ENCODE peak calls at places on chromosomes 11 and 22, in seven cellular contexts. I, Q, P, T, K, E and Y are unnamed samples.

GRCh38 chr11:3894128-3894731 is 38.8 kb downstream of the STIM1 start:
- DNase-seq in I (no peak), Q (no peak), P (no peak), T (no peak), K (peak; percentile 99), E (peak; percentile 50), Y (peak; percentile 69)

GRCh38 chr11:112470355-112470754 is 209.7 kb upstream of the PLET1 start:
- DNase-seq in I (no peak), Q (no peak), P (no peak), T (no peak), K (no peak), E (no peak), Y (no peak)

GRCh38 chr11:71542856-71543743 is 5.1 kb upstream of the KRTAP5-9 start:
- DNase-seq in I (no peak), Q (no peak), P (no peak), T (no peak), K (peak; percentile 73), E (no peak), Y (no peak)

GRCh38 chr11:122137081-122137793 is 21.2 kb upstream of the BLID start:
- DNase-seq in I (no peak), Q (no peak), P (peak; percentile 67), T (no peak), K (no peak), E (no peak), Y (no peak)

GRCh38 chr11:2902784-2903671 is 17.5 kb upstream of the CDKN1C start:
- DNase-seq in I (peak; percentile 61), Q (no peak), P (no peak), T (peak; percentile 77), K (no peak), E (no peak), Y (no peak)

GRCh38 chr11:12281571-12282478 is 95.5 kb upstream of the PARVA start:
- DNase-seq in I (peak; percentile 82), Q (peak; percentile 81), P (peak; percentile 86), T (peak; percentile 90), K (peak; percentile 75), E (peak; percentile 84), Y (peak; percentile 81)

GRCh38 chr11:8230921-8231847 is 32.5 kb downstream of the LMO1 start:
- DNase-seq in I (no peak), Q (no peak), P (no peak), T (no peak), K (no peak), E (no peak), Y (no peak)

GRCh38 chr11:134276396-134277175 is 407 bp downstream of the GLB1L3 start:
- DNase-seq in I (no peak), Q (peak; percentile 58), P (no peak), T (no peak), K (no peak), E (no peak), Y (no peak)

GRCh38 chr11:79439893-79440450 is 858 bp downstream of the TENM4 start:
- DNase-seq in I (no peak), Q (peak; percentile 55), P (no peak), T (peak; percentile 19), K (no peak), E (peak; percentile 23), Y (peak; percentile 57)

GRCh38 chr11:122248130-122248529 is 132.1 kb upstream of the BLID start:
- DNase-seq in I (no peak), Q (no peak), P (no peak), T (no peak), K (no peak), E (no peak), Y (peak; percentile 50)

GRCh38 chr11:134786636-134787035 is 374.6 kb upstream of the B3GAT1 start:
- DNase-seq in I (no peak), Q (no peak), P (no peak), T (no peak), K (no peak), E (no peak), Y (no peak)

DNA sequence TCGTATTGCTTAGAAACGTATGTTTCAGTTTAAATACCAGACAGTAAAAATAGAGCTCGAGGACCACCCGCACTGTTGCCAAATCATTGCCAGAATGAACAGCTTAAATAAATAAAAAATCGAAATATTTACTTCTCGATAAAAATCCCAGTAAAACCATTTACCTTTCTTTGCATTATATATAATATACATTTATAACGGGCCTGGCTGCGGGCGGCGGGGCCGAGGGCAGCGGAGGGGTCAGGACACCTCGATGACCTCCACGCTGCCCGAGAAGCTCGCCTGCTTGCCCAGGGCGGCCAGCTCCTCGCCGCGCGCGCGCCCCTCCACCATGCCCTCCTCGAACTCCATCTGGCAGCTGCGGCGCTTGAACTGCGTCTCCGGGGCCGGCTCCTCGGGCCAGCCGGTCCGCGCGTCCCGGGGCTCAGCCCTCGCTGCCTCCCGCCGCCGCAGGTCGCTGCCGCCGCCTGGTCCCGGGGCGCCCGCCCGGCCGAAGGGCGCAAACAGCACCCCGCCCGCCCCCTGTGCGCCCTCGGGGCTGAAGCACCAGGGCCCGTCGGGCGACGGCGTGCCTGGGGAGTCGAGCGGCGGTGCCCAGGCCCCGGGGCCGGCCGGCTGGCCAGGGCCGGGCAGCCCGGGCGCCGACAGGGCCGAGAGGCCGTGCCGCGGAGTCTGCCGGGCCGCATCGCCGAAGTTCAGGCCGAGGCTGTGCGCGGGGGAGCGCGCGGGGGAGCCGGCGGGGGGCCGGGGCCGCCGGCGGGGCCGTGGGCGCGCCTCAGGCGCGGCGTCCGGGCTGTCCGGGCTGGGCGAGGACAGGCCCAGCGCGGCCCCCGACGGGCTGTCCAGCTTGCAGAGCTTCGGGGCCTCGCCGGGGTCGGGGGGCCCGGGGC is 15.5 kb downstream of the DUSP8 start:
- DNase-seq in I (no peak), Q (peak; percentile 36), P (no peak), T (no peak), K (no peak), E (no peak), Y (peak; percentile 49)
- TF ChIP-seq CTCF in I (no peak), Q (no peak), P (no peak), T (no peak), K (no peak), E (no peak), Y (no peak)

DNA sequence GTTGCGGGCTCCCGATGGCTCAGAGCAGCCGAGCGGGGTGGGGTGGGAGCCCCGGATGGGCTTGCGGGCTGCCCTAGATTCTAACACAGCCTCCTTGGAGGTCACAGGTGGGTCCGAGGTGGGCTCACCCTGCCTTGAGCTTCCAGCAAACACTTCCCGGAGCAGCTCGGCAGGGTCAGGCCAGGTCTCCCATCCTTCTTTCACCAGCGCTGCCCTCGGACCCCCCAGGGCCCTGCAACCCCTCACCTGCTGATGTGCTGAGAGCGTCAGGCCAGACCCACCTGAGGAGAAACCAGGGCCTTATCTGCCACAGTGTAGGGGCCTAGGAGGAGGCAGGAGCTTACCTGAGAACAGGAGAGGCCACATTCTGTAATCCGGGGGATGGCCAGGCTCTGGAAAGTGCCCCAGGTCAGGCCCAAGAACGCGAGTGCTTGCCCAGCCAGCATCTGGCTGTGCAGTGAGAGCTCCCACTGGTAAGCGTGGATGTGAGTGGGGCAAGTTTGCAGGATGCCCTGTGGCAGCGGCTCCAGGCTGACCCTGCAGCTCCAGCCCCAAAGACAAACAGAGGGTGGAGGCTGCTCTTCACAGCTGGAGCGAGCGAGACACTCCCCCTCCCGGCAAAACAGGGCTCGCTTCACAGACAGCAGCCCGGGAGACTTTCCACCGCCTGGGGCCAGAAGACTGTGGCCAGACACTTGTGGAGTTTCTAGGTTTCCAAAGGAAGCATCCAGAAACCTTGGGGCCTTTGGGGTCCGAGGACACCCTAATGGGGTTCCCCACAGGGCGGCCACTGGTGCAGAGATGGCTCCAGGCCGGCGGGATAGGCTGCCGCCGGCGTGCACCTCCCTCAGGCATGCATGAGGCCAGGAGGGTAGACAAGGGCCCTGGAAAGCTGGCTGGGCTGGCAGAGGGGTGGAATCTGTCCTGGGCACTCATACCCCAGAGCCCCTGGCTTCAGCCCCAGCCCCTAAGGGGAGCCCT is at the start of gene IL17REL:
- DNase-seq in I (peak; percentile 36), Q (peak; percentile 34), P (no peak), T (no peak), K (no peak), E (no peak), Y (no peak)
- TF ChIP-seq CTCF in I (no peak), Q (no peak), P (peak; percentile 51), T (no peak), K (no peak), E (no peak), Y (no peak)

DNA sequence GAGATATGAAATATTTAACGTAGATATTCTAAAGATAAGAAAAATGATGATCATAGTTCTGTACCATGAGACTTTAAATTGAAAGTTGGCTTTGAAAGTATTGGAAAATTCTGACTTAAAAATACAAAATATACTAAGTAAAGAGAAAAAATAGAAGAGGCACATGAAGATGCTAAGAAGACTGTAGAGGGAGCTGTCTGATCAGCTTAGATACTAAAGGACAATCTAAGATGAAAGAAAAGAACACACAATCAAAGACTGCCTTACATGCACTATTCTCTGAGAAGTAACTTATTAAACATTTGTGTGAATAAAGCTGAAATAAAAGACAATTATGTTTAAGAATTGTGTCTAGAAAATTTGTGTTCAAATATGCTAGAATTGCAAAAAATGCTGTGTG is 55.1 kb downstream of the RBMXL2 start:
- DNase-seq in I (no peak), Q (no peak), P (no peak), T (no peak), K (peak; percentile 16), E (no peak), Y (no peak)
- TF ChIP-seq CTCF in I (no peak), Q (peak; percentile 73), P (peak; percentile 26), T (no peak), K (peak; percentile 11), E (peak; percentile 41), Y (no peak)

GRCh38 chr11:18171377-18172000 is 1.1 kb upstream of the MRGPRX4 start:
- DNase-seq in I (peak; percentile 28), Q (peak; percentile 56), P (peak; percentile 12), T (no peak), K (peak; percentile 36), E (no peak), Y (no peak)
- TF ChIP-seq CTCF in I (peak; percentile 49), Q (peak; percentile 85), P (peak; percentile 74), T (no peak), K (peak; percentile 69), E (no peak), Y (peak; percentile 11)